ENCODE peak calls at places on chromosomes 5 and 9, in four cellular contexts. One of them, this sample, is unnamed.

GRCh38 chr9:136169495-136169894 is 35.4 kb downstream of the LHX3 start:
- DNase-seq in activated CD8-positive, alpha-beta memory T cell treated with anti-CD3 and anti-CD28 coated beads, Interleukin-2, amount 50 U/mL, for 48 hours: no peak
- DNase-seq in T47D: no peak
- DNase-seq in B cell: no peak
- DNase-seq in this sample: no peak

GRCh38 chr5:140131967-140132409 is 6.3 kb downstream of the IGIP start:
- DNase-seq in activated CD8-positive, alpha-beta memory T cell treated with anti-CD3 and anti-CD28 coated beads, Interleukin-2, amount 50 U/mL, for 48 hours: peak; percentile 49
- DNase-seq in T47D: no peak
- DNase-seq in B cell: peak; percentile 25
- DNase-seq in this sample: peak; percentile 36

GRCh38 chr5:103005276-103005675 is 114.7 kb downstream of the GIN1 start:
- DNase-seq in activated CD8-positive, alpha-beta memory T cell treated with anti-CD3 and anti-CD28 coated beads, Interleukin-2, amount 50 U/mL, for 48 hours: no peak
- DNase-seq in T47D: no peak
- DNase-seq in B cell: no peak
- DNase-seq in this sample: no peak

GRCh38 chr5:81006955-81007636 is 46.9 kb downstream of the RASGRF2 start:
- DNase-seq in activated CD8-positive, alpha-beta memory T cell treated with anti-CD3 and anti-CD28 coated beads, Interleukin-2, amount 50 U/mL, for 48 hours: no peak
- DNase-seq in T47D: no peak
- DNase-seq in B cell: no peak
- DNase-seq in this sample: no peak

GRCh38 chr9:121859646-121860045 is 208.2 kb downstream of the DAB2IP start:
- DNase-seq in activated CD8-positive, alpha-beta memory T cell treated with anti-CD3 and anti-CD28 coated beads, Interleukin-2, amount 50 U/mL, for 48 hours: no peak
- DNase-seq in T47D: no peak
- DNase-seq in B cell: no peak
- DNase-seq in this sample: no peak

GRCh38 chr5:147310059-147310704 is 75.4 kb downstream of the STK32A start:
- DNase-seq in activated CD8-positive, alpha-beta memory T cell treated with anti-CD3 and anti-CD28 coated beads, Interleukin-2, amount 50 U/mL, for 48 hours: no peak
- DNase-seq in T47D: peak; percentile 88
- DNase-seq in B cell: no peak
- DNase-seq in this sample: peak; percentile 49

GRCh38 chr5:79636981-79637733 is 24.9 kb downstream of the TENT2 start:
- DNase-seq in activated CD8-positive, alpha-beta memory T cell treated with anti-CD3 and anti-CD28 coated beads, Interleukin-2, amount 50 U/mL, for 48 hours: no peak
- DNase-seq in T47D: no peak
- DNase-seq in B cell: no peak
- DNase-seq in this sample: no peak

GRCh38 chr5:178416206-178416882 is 173.8 kb downstream of the COL23A1 start:
- DNase-seq in activated CD8-positive, alpha-beta memory T cell treated with anti-CD3 and anti-CD28 coated beads, Interleukin-2, amount 50 U/mL, for 48 hours: no peak
- DNase-seq in T47D: no peak
- DNase-seq in B cell: no peak
- DNase-seq in this sample: no peak

GRCh38 chr5:125348221-125348692 is 601.8 kb upstream of the ZNF608 start:
- DNase-seq in activated CD8-positive, alpha-beta memory T cell treated with anti-CD3 and anti-CD28 coated beads, Interleukin-2, amount 50 U/mL, for 48 hours: no peak
- DNase-seq in T47D: no peak
- DNase-seq in B cell: no peak
- DNase-seq in this sample: no peak

GRCh38 chr5:89695371-89695770 is 714.2 kb downstream of the CETN3 start:
- DNase-seq in activated CD8-positive, alpha-beta memory T cell treated with anti-CD3 and anti-CD28 coated beads, Interleukin-2, amount 50 U/mL, for 48 hours: no peak
- DNase-seq in T47D: no peak
- DNase-seq in B cell: no peak
- DNase-seq in this sample: no peak

GRCh38 chr9:127283917-127284316 is 19.3 kb downstream of the GARNL3 start:
- DNase-seq in activated CD8-positive, alpha-beta memory T cell treated with anti-CD3 and anti-CD28 coated beads, Interleukin-2, amount 50 U/mL, for 48 hours: no peak
- DNase-seq in T47D: peak; percentile 68
- DNase-seq in B cell: no peak
- DNase-seq in this sample: no peak

GRCh38 chr5:177405805-177406204 is 3.6 kb downstream of the F12 start:
- DNase-seq in activated CD8-positive, alpha-beta memory T cell treated with anti-CD3 and anti-CD28 coated beads, Interleukin-2, amount 50 U/mL, for 48 hours: no peak
- DNase-seq in T47D: no peak
- DNase-seq in B cell: peak; percentile 77
- DNase-seq in this sample: no peak

GRCh38 chr9:22008662-22009562 is at the start of gene CDKN2B:
- DNase-seq in activated CD8-positive, alpha-beta memory T cell treated with anti-CD3 and anti-CD28 coated beads, Interleukin-2, amount 50 U/mL, for 48 hours: peak; percentile 91
- DNase-seq in T47D: peak; percentile 97
- DNase-seq in B cell: peak; percentile 82
- DNase-seq in this sample: peak; percentile 98

GRCh38 chr5:6066026-6066425 is 312.3 kb downstream of the MED10 start:
- DNase-seq in activated CD8-positive, alpha-beta memory T cell treated with anti-CD3 and anti-CD28 coated beads, Interleukin-2, amount 50 U/mL, for 48 hours: no peak
- DNase-seq in T47D: no peak
- DNase-seq in B cell: no peak
- DNase-seq in this sample: no peak

GRCh38 chr5:149605998-149606721 is 24.9 kb downstream of the ARHGEF37 start:
- DNase-seq in activated CD8-positive, alpha-beta memory T cell treated with anti-CD3 and anti-CD28 coated beads, Interleukin-2, amount 50 U/mL, for 48 hours: no peak
- DNase-seq in T47D: no peak
- DNase-seq in B cell: peak; percentile 27
- DNase-seq in this sample: no peak

GRCh38 chr9:34126207-34127034 is at the start of gene DCAF12:
- DNase-seq in activated CD8-positive, alpha-beta memory T cell treated with anti-CD3 and anti-CD28 coated beads, Interleukin-2, amount 50 U/mL, for 48 hours: peak; percentile 92
- DNase-seq in T47D: peak; percentile 89
- DNase-seq in B cell: peak; percentile 84
- DNase-seq in this sample: peak; percentile 92

GRCh38 chr9:77421506-77422265 is 226.4 kb downstream of the GNA14 start:
- DNase-seq in activated CD8-positive, alpha-beta memory T cell treated with anti-CD3 and anti-CD28 coated beads, Interleukin-2, amount 50 U/mL, for 48 hours: no peak
- DNase-seq in T47D: no peak
- DNase-seq in B cell: no peak
- DNase-seq in this sample: no peak

GRCh38 chr9:106622148-106622547 is 240.8 kb upstream of the ZNF462 start:
- DNase-seq in activated CD8-positive, alpha-beta memory T cell treated with anti-CD3 and anti-CD28 coated beads, Interleukin-2, amount 50 U/mL, for 48 hours: no peak
- DNase-seq in T47D: no peak
- DNase-seq in B cell: no peak
- DNase-seq in this sample: no peak

GRCh38 chr9:37575921-37576721 is at the start of gene FBXO10:
- DNase-seq in activated CD8-positive, alpha-beta memory T cell treated with anti-CD3 and anti-CD28 coated beads, Interleukin-2, amount 50 U/mL, for 48 hours: peak; percentile 72
- DNase-seq in T47D: peak; percentile 52
- DNase-seq in B cell: peak; percentile 74
- DNase-seq in this sample: peak; percentile 79

GRCh38 chr9:92115977-92116285 is 718 bp upstream of the SPTLC1 start:
- DNase-seq in activated CD8-positive, alpha-beta memory T cell treated with anti-CD3 and anti-CD28 coated beads, Interleukin-2, amount 50 U/mL, for 48 hours: no peak
- DNase-seq in T47D: no peak
- DNase-seq in B cell: peak; percentile 34
- DNase-seq in this sample: no peak

GRCh38 chr9:107504585-107505455 is 15.3 kb upstream of the KLF4 start:
- DNase-seq in activated CD8-positive, alpha-beta memory T cell treated with anti-CD3 and anti-CD28 coated beads, Interleukin-2, amount 50 U/mL, for 48 hours: no peak
- DNase-seq in T47D: peak; percentile 85
- DNase-seq in B cell: no peak
- DNase-seq in this sample: no peak

GRCh38 chr5:124706729-124707361 is 39.6 kb downstream of the ZNF608 start:
- DNase-seq in activated CD8-positive, alpha-beta memory T cell treated with anti-CD3 and anti-CD28 coated beads, Interleukin-2, amount 50 U/mL, for 48 hours: no peak
- DNase-seq in T47D: no peak
- DNase-seq in B cell: no peak
- DNase-seq in this sample: no peak

GRCh38 chr9:124180557-124180956 is 77.2 kb upstream of the NEK6 start:
- DNase-seq in activated CD8-positive, alpha-beta memory T cell treated with anti-CD3 and anti-CD28 coated beads, Interleukin-2, amount 50 U/mL, for 48 hours: no peak
- DNase-seq in T47D: peak; percentile 22
- DNase-seq in B cell: no peak
- DNase-seq in this sample: no peak

GRCh38 chr5:55993013-55993412 is 1.8 kb downstream of the IL6ST start:
- DNase-seq in activated CD8-positive, alpha-beta memory T cell treated with anti-CD3 and anti-CD28 coated beads, Interleukin-2, amount 50 U/mL, for 48 hours: no peak
- DNase-seq in T47D: peak; percentile 59
- DNase-seq in B cell: no peak
- DNase-seq in this sample: no peak

GRCh38 chr5:61673007-61673735 is 341.1 kb downstream of the ZSWIM6 start:
- DNase-seq in activated CD8-positive, alpha-beta memory T cell treated with anti-CD3 and anti-CD28 coated beads, Interleukin-2, amount 50 U/mL, for 48 hours: no peak
- DNase-seq in T47D: peak; percentile 11
- DNase-seq in B cell: peak; percentile 35
- DNase-seq in this sample: no peak

GRCh38 chr5:93428868-93429267 is 152.2 kb downstream of the NR2F1-AS1 start:
- DNase-seq in activated CD8-positive, alpha-beta memory T cell treated with anti-CD3 and anti-CD28 coated beads, Interleukin-2, amount 50 U/mL, for 48 hours: no peak
- DNase-seq in T47D: no peak
- DNase-seq in B cell: no peak
- DNase-seq in this sample: no peak

GRCh38 chr9:124133752-124134151 is 122.2 kb downstream of the LHX2 start:
- DNase-seq in activated CD8-positive, alpha-beta memory T cell treated with anti-CD3 and anti-CD28 coated beads, Interleukin-2, amount 50 U/mL, for 48 hours: peak; percentile 57
- DNase-seq in T47D: peak; percentile 66
- DNase-seq in B cell: peak; percentile 49
- DNase-seq in this sample: peak; percentile 54

GRCh38 chr5:6342689-6343315 is 35.5 kb downstream of the MED10 start:
- DNase-seq in activated CD8-positive, alpha-beta memory T cell treated with anti-CD3 and anti-CD28 coated beads, Interleukin-2, amount 50 U/mL, for 48 hours: no peak
- DNase-seq in T47D: no peak
- DNase-seq in B cell: no peak
- DNase-seq in this sample: no peak